ENCODE peak calls at places on chromosomes 11 and 22, in eight cellular contexts. W is DND-41; A is spleen; L is heart right ventricle; H is prostate gland; O is GM23338; B is CD4-positive, alpha-beta memory T cell; X is stomach. N is an unnamed sample.

GRCh38 chr11:70871881-70872280 is 380.5 kb downstream of the SHANK2 start:
- DNase-seq in O (no peak), X (no peak), H (no peak), A (no peak), L (no peak), B (no peak), W (no peak), N (no peak)

GRCh38 chr11:35363246-35364100 is 55.9 kb downstream of the SLC1A2 start:
- DNase-seq in X (no peak), O (no peak), W (no peak), H (no peak), A (no peak), B (no peak), L (peak), N (no peak)

GRCh38 chr22:49574205-49574604 is 253.5 kb downstream of the BRD1 start:
- DNase-seq in A (peak), X (peak), W (no peak), B (no peak), H (no peak), O (no peak), L (no peak), N (no peak)

GRCh38 chr11:114019046-114019445 is 40.5 kb upstream of the ZBTB16 start:
- DNase-seq in X (peak), O (no peak), L (no peak), A (no peak), W (no peak), B (no peak), H (no peak), N (no peak)

GRCh38 chr11:122791836-122792235 is 46.5 kb upstream of the CRTAM start:
- DNase-seq in O (no peak), A (no peak), H (no peak), B (no peak), X (no peak), W (no peak), L (no peak), N (peak)

GRCh38 chr11:116224154-116224888 is 548.5 kb downstream of the BUD13 start:
- DNase-seq in H (peak), L (peak), X (peak), B (peak), A (no peak), O (peak), W (peak), N (no peak)

GRCh38 chr11:11408436-11409221 is 55.6 kb upstream of the CSNK2A3 start:
- DNase-seq in A (no peak), O (no peak), W (no peak), H (no peak), X (no peak), L (no peak), B (no peak), N (no peak)

GRCh38 chr11:92911478-92911877 is 58.0 kb upstream of the MTNR1B start:
- DNase-seq in X (no peak), W (no peak), L (no peak), B (no peak), A (no peak), O (no peak), H (no peak), N (no peak)

GRCh38 chr11:66701432-66702240 is 23.9 kb upstream of the RBM4B start:
- DNase-seq in A (no peak), X (peak), B (no peak), H (no peak), O (no peak), L (no peak), W (no peak), N (no peak)

GRCh38 chr11:65274734-65275682 is 13.2 kb downstream of the POLA2 start:
- DNase-seq in X (peak), W (peak), O (peak), H (peak), B (peak), L (peak), A (peak), N (no peak)

GRCh38 chr11:57763568-57763967 is 2.0 kb downstream of the CTNND1 start:
- DNase-seq in H (peak), O (peak), W (no peak), A (no peak), L (no peak), B (no peak), X (no peak), N (no peak)

GRCh38 chr11:125163431-125164011 is 1.0 kb upstream of the PKNOX2 start:
- DNase-seq in W (no peak), A (no peak), X (no peak), O (peak), B (no peak), H (no peak), L (no peak), N (no peak)

GRCh38 chr22:40156001-40156516 is 21.7 kb upstream of the TNRC6B start:
- DNase-seq in O (peak), A (no peak), H (peak), W (no peak), X (peak), B (no peak), L (no peak), N (no peak)

GRCh38 chr11:11020747-11021149 is 162.9 kb upstream of the ZBED5 start:
- DNase-seq in B (no peak), X (no peak), W (no peak), H (no peak), O (peak), A (no peak), L (no peak), N (no peak)

GRCh38 chr11:117831661-117832415 is 7.3 kb upstream of the FXYD2 start:
- DNase-seq in A (peak), H (no peak), W (no peak), B (no peak), L (no peak), X (peak), O (no peak), N (no peak)

GRCh38 chr22:44668190-44668885 is 33.7 kb upstream of the PRR5 start:
- DNase-seq in H (no peak), A (peak), B (peak), L (no peak), X (no peak), O (peak), W (no peak), N (no peak)

GRCh38 chr11:16356057-16356750 is at the start of gene SOX6:
- DNase-seq in W (no peak), H (peak), A (no peak), O (peak), L (no peak), X (no peak), B (no peak), N (peak)

GRCh38 chr22:19868333-19868732 is 13.7 kb upstream of the GNB1L start:
- DNase-seq in O (no peak), L (no peak), B (no peak), X (no peak), W (no peak), H (no peak), A (no peak), N (no peak)

GRCh38 chr11:35878736-35879135 is 65.1 kb upstream of the LDLRAD3 start:
- DNase-seq in L (no peak), X (no peak), W (no peak), H (no peak), O (no peak), B (no peak), A (no peak), N (no peak)

GRCh38 chr11:104700609-104701008 is 197.7 kb downstream of the CASP12 start:
- DNase-seq in L (no peak), B (peak), A (no peak), O (no peak), H (no peak), W (no peak), X (no peak), N (peak)

GRCh38 chr11:73538381-73538872 is 59.5 kb downstream of the FAM168A start:
- DNase-seq in X (no peak), L (no peak), W (peak), H (no peak), O (peak), A (no peak), B (no peak), N (no peak)

GRCh38 chr11:117814766-117815261 is 9.7 kb downstream of the FXYD2 start:
- DNase-seq in B (peak), W (peak), O (no peak), A (peak), X (peak), H (peak), L (no peak), N (no peak)

GRCh38 chr11:26134481-26135355 is 197.2 kb upstream of the ANO3 start:
- DNase-seq in X (no peak), A (no peak), W (no peak), B (no peak), H (no peak), O (peak), L (no peak), N (no peak)

GRCh38 chr11:18171377-18172000 is 1.1 kb upstream of the MRGPRX4 start:
- DNase-seq in X (no peak), W (peak), B (peak), H (no peak), L (no peak), A (no peak), O (peak), N (no peak)

GRCh38 chr22:46031965-46032851 is 55.2 kb upstream of the WNT7B start:
- DNase-seq in A (peak), W (no peak), H (no peak), X (no peak), O (no peak), B (no peak), L (no peak), N (no peak)

DNA sequence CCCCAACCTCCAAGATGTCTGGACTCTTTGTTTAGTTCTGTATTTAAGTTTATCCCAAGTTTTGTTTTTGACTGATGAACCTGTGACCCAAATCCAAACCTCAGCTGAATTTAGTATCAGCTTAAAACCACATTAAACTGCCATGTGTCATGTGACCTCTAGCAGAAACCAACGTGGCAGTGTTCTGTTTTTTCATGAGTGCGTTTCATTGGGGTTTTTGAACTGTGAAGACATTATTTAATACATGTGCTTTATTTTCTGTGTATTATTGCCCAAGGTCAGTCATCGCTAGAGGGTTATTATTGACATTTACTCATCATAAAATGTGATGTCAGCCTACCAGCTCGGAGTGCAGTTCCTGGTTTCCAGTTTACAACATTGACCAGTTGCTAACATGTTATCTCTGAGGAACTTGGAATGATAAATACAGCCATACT is 1.8 kb downstream of the TLCD5 start:
- DNase-seq in A (no peak), B (no peak), L (no peak), O (no peak), H (no peak), W (no peak), X (no peak), N (no peak)
- H3K4me3 ChIP-seq in A (no peak), B (no peak), L (peak), O (no peak), H (no peak), W (no peak), X (no peak), N (peak)

DNA sequence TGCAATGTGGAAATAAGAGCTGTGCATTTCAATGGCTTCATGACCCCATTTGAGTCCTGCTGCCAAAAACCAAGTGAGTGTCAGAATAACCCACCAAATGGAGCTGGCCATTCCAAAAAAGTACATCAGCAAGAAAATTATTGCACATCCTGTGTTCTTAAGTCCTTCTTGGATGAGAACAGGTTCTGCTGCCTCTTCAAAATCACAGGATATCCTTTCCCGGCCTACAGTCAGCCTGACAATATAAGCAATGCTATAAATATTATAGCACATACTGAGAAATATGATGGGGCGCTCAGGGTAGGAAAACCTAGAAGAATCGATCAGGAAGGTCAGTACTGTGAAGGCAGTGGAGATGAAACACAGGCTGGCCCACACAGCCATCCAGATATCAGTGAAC is 3.5 kb downstream of the FZD4 start:
- DNase-seq in B (no peak), L (no peak), W (no peak), H (no peak), A (no peak), O (no peak), X (no peak), N (no peak)
- H3K4me3 ChIP-seq in B (no peak), L (peak), W (no peak), H (no peak), A (peak), O (no peak), X (no peak), N (no peak)

DNA sequence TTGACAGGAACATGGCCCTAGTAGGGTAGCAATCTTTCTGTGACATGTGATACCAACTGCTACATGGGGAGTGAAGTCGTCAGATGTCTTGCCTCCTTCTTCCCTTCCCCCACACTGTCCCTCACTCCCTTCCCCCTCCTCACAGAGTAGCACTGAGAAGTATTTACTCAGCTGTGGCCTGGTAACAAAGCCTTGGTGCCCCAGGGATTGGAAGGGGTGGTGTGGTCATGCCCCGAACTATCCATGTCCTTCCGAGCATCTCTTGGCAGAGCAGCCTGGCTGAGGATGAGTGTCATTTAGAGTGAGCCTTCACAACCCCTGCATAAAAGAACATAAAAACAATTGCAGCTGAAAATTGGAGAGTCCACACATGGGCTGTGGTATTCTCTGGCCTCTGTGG is 46.1 kb downstream of the ARFGAP2 start:
- DNase-seq in L (peak), O (peak), A (no peak), W (no peak), B (no peak), X (no peak), H (no peak), N (no peak)
- H3K4me3 ChIP-seq in L (no peak), O (no peak), A (no peak), W (no peak), B (no peak), X (no peak), H (no peak), N (no peak)

GRCh38 chr22:27097933-27098332 is 440.5 kb downstream of the MIAT start:
- DNase-seq in H (no peak), O (peak), L (no peak), W (no peak), B (no peak), A (no peak), X (no peak), N (no peak)

GRCh38 chr22:27099896-27100295 is 442.5 kb downstream of the MIAT start:
- DNase-seq in L (no peak), W (no peak), A (no peak), B (no peak), H (no peak), O (peak), X (no peak), N (no peak)

GRCh38 chr22:27100323-27100722 is 442.9 kb downstream of the MIAT start:
- DNase-seq in X (no peak), H (no peak), L (peak), A (no peak), W (no peak), B (no peak), O (peak), N (no peak)

GRCh38 chr22:27101288-27101687 is 443.9 kb downstream of the MIAT start:
- DNase-seq in O (no peak), W (no peak), H (no peak), L (no peak), A (no peak), X (no peak), B (no peak), N (no peak)

DNA sequence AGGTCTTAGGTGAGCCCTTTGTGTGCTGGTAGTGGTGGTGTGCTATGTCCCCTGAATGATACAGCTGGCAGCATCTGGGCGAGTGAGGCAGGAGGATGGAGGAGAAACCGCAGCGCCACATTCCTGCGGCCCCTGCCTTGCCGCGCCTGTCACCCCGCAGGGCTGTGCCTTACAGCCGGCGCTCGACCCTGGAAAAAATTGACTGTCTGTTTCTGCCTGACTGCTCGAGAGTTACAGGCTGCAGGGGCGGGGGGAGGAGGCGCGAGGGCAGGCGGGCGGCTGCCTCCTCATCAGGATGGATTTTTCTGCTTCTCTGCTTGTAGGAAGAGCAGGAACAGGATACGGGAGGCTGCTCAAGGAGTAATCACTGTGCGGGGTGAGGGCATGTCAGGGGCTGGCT is 443.4 kb downstream of the MIAT start:
- DNase-seq in W (no peak), L (no peak), X (no peak), H (no peak), O (peak), B (no peak), A (no peak), N (no peak)
- H3K4me3 ChIP-seq in W (no peak), L (no peak), X (no peak), H (no peak), O (peak), B (no peak), A (no peak), N (peak)

GRCh38 chr11:970319-970871 is 44.7 kb downstream of the AP2A2 start:
- DNase-seq in W (no peak), O (no peak), B (peak), H (no peak), A (peak), X (no peak), L (no peak), N (no peak)

GRCh38 chr11:968822-969221 is 43.2 kb downstream of the AP2A2 start:
- DNase-seq in W (no peak), X (no peak), B (no peak), H (no peak), O (no peak), L (no peak), A (no peak), N (no peak)

GRCh38 chr11:971092-971690 is 45.5 kb downstream of the AP2A2 start:
- DNase-seq in H (no peak), X (no peak), A (no peak), O (no peak), W (no peak), L (no peak), B (no peak), N (peak)

GRCh38 chr11:967995-968751 is 42.5 kb downstream of the AP2A2 start:
- DNase-seq in O (no peak), X (no peak), A (peak), W (no peak), L (no peak), H (no peak), B (no peak), N (no peak)

GRCh38 chr11:969651-970205 is 44.1 kb downstream of the AP2A2 start:
- DNase-seq in A (no peak), B (no peak), H (no peak), X (no peak), O (no peak), W (no peak), L (no peak), N (no peak)
- H3K4me3 ChIP-seq in A (no peak), B (no peak), H (no peak), X (no peak), O (no peak), W (no peak), L (no peak), N (no peak)

DNA sequence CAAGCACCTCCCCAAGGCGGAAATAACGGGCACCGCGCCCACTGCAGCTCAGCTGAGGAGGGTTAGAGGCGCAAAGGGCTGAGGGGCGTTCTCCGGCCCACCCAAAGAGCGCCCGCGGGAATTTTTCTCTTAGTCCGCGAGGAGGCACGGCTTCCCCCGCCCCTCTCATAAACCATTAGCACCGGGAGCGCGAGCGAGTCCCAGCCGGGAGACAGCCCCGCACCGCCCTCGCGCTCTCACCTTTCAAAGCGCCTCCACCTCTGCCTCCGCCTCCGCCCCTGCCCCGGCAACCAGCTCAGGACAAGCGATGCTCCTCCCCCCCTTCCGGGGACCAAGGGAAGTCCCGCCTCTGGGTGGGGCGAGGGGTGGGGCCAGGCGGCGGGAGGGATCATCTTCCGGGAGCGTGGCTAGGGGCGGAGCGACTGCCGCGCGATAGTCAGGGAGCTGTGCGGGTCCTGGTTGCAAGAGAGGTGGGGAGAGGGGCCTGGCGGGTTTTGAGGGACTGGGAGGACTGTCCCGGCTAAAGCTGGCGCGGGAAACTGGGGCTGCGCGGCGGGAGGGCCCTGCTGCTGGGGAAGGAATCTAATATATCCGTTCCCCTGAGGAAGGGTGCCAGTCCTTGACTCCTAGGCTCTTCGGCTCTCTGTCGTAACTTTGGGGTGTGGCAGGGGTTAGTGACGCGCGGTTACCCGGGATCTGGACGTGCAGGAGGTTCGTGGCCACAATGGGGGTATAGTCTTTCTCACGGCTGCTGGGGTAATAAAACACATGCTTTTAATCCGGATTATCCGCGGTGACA is at the start of the genes CCDC82 and JRKL:
- DNase-seq in A (peak), H (peak), W (peak), O (peak), X (peak), B (peak), L (peak), N (peak)
- H3K4me3 ChIP-seq in A (peak), H (peak), W (peak), O (peak), X (peak), B (peak), L (peak), N (peak)

N was measured in retinal pigment epithelial cell.